ENCODE peak calls at places on chromosomes 12 and 14, in five cellular contexts. One of them, this sample, is unnamed.

GRCh38 chr12:103249614-103250013 is 246.2 kb downstream of the C12orf42 start:
- DNase-seq in right cardiac atrium: no peak
- DNase-seq in neural progenitor cell: no peak
- DNase-seq in GM23248: no peak
- DNase-seq in mesenchymal stem cell: no peak
- DNase-seq in this sample: no peak

GRCh38 chr12:53053223-53054111 is 3.6 kb downstream of the TNS2 start:
- DNase-seq in right cardiac atrium: peak
- DNase-seq in neural progenitor cell: peak
- DNase-seq in GM23248: peak
- DNase-seq in mesenchymal stem cell: peak
- DNase-seq in this sample: peak

GRCh38 chr14:74551431-74551830 is 57.9 kb downstream of the ISCA2 start:
- DNase-seq in right cardiac atrium: no peak
- DNase-seq in neural progenitor cell: peak
- DNase-seq in GM23248: no peak
- DNase-seq in mesenchymal stem cell: no peak
- DNase-seq in this sample: no peak

GRCh38 chr12:67525500-67525884 is 123.1 kb upstream of the DYRK2 start:
- DNase-seq in right cardiac atrium: no peak
- DNase-seq in neural progenitor cell: peak
- DNase-seq in GM23248: no peak
- DNase-seq in mesenchymal stem cell: no peak
- DNase-seq in this sample: no peak

GRCh38 chr14:106372870-106373657 is 846.7 kb downstream of the TMEM121 start:
- DNase-seq in right cardiac atrium: peak
- DNase-seq in neural progenitor cell: no peak
- DNase-seq in GM23248: peak
- DNase-seq in mesenchymal stem cell: no peak
- DNase-seq in this sample: no peak

GRCh38 chr12:65838330-65838976 is 14.2 kb downstream of the HMGA2 start:
- DNase-seq in right cardiac atrium: no peak
- DNase-seq in neural progenitor cell: no peak
- DNase-seq in GM23248: no peak
- DNase-seq in mesenchymal stem cell: no peak
- DNase-seq in this sample: no peak

GRCh38 chr12:110312581-110313360 is 31.7 kb downstream of the ATP2A2 start:
- DNase-seq in right cardiac atrium: no peak
- DNase-seq in neural progenitor cell: no peak
- DNase-seq in GM23248: peak
- DNase-seq in mesenchymal stem cell: peak
- DNase-seq in this sample: peak

GRCh38 chr12:103166949-103167348 is 209.5 kb downstream of the ASCL1 start:
- DNase-seq in right cardiac atrium: no peak
- DNase-seq in neural progenitor cell: no peak
- DNase-seq in GM23248: no peak
- DNase-seq in mesenchymal stem cell: no peak
- DNase-seq in this sample: no peak

GRCh38 chr14:105187935-105188524 is 6.9 kb upstream of the NUDT14 start:
- DNase-seq in right cardiac atrium: no peak
- DNase-seq in neural progenitor cell: no peak
- DNase-seq in GM23248: no peak
- DNase-seq in mesenchymal stem cell: no peak
- DNase-seq in this sample: no peak

GRCh38 chr12:40170593-40170992 is 54.2 kb upstream of the LRRK2 start:
- DNase-seq in right cardiac atrium: no peak
- DNase-seq in neural progenitor cell: no peak
- DNase-seq in GM23248: no peak
- DNase-seq in mesenchymal stem cell: no peak
- DNase-seq in this sample: no peak

GRCh38 chr14:44910826-44911225 is 50.9 kb downstream of the KLHL28 start:
- DNase-seq in right cardiac atrium: no peak
- DNase-seq in neural progenitor cell: no peak
- DNase-seq in GM23248: no peak
- DNase-seq in mesenchymal stem cell: no peak
- DNase-seq in this sample: no peak

GRCh38 chr14:92973265-92973797 is 50.4 kb downstream of the CHGA start:
- DNase-seq in right cardiac atrium: peak
- DNase-seq in neural progenitor cell: peak
- DNase-seq in GM23248: peak
- DNase-seq in mesenchymal stem cell: no peak
- DNase-seq in this sample: peak

GRCh38 chr14:34201909-34202622 is 251.2 kb upstream of the EGLN3 start:
- DNase-seq in right cardiac atrium: no peak
- DNase-seq in neural progenitor cell: no peak
- DNase-seq in GM23248: peak
- DNase-seq in mesenchymal stem cell: no peak
- DNase-seq in this sample: no peak

GRCh38 chr14:93954900-93955891 is 21.2 kb downstream of the ASB2 start:
- DNase-seq in right cardiac atrium: no peak
- DNase-seq in neural progenitor cell: no peak
- DNase-seq in GM23248: no peak
- DNase-seq in mesenchymal stem cell: no peak
- DNase-seq in this sample: no peak

GRCh38 chr12:33588082-33588712 is 148.6 kb upstream of the SYT10 start:
- DNase-seq in right cardiac atrium: no peak
- DNase-seq in neural progenitor cell: peak
- DNase-seq in GM23248: peak
- DNase-seq in mesenchymal stem cell: peak
- DNase-seq in this sample: peak

GRCh38 chr12:131131808-131132117 is 178.1 kb downstream of the ADGRD1 start:
- DNase-seq in right cardiac atrium: no peak
- DNase-seq in neural progenitor cell: no peak
- DNase-seq in GM23248: no peak
- DNase-seq in mesenchymal stem cell: no peak
- DNase-seq in this sample: no peak

GRCh38 chr12:38556647-38557046 is 240.1 kb downstream of the ALG10B start:
- DNase-seq in right cardiac atrium: no peak
- DNase-seq in neural progenitor cell: no peak
- DNase-seq in GM23248: no peak
- DNase-seq in mesenchymal stem cell: no peak
- DNase-seq in this sample: no peak

GRCh38 chr12:102372112-102372511 is 108.3 kb downstream of the IGF1 start:
- DNase-seq in right cardiac atrium: no peak
- DNase-seq in neural progenitor cell: no peak
- DNase-seq in GM23248: no peak
- DNase-seq in mesenchymal stem cell: no peak
- DNase-seq in this sample: no peak

GRCh38 chr12:90682398-90682797 is 272.6 kb downstream of the CCER1 start:
- DNase-seq in right cardiac atrium: peak
- DNase-seq in neural progenitor cell: no peak
- DNase-seq in GM23248: peak
- DNase-seq in mesenchymal stem cell: no peak
- DNase-seq in this sample: peak

GRCh38 chr14:41623737-41624136 is 17.1 kb downstream of the LRFN5 start:
- DNase-seq in right cardiac atrium: no peak
- DNase-seq in neural progenitor cell: no peak
- DNase-seq in GM23248: no peak
- DNase-seq in mesenchymal stem cell: no peak
- DNase-seq in this sample: no peak

GRCh38 chr12:77294016-77294415 is 228.6 kb upstream of the E2F7 start:
- DNase-seq in right cardiac atrium: no peak
- DNase-seq in neural progenitor cell: no peak
- DNase-seq in GM23248: peak
- DNase-seq in mesenchymal stem cell: no peak
- DNase-seq in this sample: peak

DNA sequence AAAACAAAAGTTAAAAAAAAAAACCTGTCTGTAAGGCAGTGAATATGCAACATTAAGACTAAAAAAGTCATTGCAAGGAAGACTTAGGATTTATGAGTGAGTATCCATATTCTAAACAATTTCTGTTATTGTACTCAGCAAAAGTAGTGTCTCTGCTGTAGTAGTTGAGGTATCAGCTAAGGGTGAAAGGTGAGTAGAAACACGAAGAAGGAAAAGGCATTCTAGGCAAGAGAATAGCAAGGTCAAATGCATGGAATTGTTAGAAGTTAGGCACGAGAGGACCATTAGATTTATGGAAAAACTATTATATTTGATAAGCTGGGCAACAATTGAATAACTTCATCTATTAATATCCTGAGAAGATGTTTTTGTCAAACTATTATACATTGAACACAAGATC is 1.8 kb downstream of the EID3 start:
- DNase-seq in right cardiac atrium: no peak
- DNase-seq in neural progenitor cell: no peak
- DNase-seq in GM23248: no peak
- DNase-seq in mesenchymal stem cell: no peak
- DNase-seq in this sample: no peak
- H3K4me3 ChIP-seq in right cardiac atrium: no peak
- H3K4me3 ChIP-seq in neural progenitor cell: no peak
- H3K4me3 ChIP-seq in GM23248: peak
- H3K4me3 ChIP-seq in mesenchymal stem cell: peak
- H3K4me3 ChIP-seq in this sample: no peak

GRCh38 chr14:50871223-50871622 is 630 bp upstream of the ABHD12B start:
- DNase-seq in right cardiac atrium: no peak
- DNase-seq in neural progenitor cell: no peak
- DNase-seq in GM23248: no peak
- DNase-seq in mesenchymal stem cell: no peak
- DNase-seq in this sample: no peak

GRCh38 chr14:50875359-50876090 is 3.7 kb downstream of the ABHD12B start:
- DNase-seq in right cardiac atrium: no peak
- DNase-seq in neural progenitor cell: no peak
- DNase-seq in GM23248: peak
- DNase-seq in mesenchymal stem cell: no peak
- DNase-seq in this sample: peak

GRCh38 chr14:50871914-50872732 is at the start of gene ABHD12B:
- DNase-seq in right cardiac atrium: peak
- DNase-seq in neural progenitor cell: peak
- DNase-seq in GM23248: peak
- DNase-seq in mesenchymal stem cell: peak
- DNase-seq in this sample: peak

DNA sequence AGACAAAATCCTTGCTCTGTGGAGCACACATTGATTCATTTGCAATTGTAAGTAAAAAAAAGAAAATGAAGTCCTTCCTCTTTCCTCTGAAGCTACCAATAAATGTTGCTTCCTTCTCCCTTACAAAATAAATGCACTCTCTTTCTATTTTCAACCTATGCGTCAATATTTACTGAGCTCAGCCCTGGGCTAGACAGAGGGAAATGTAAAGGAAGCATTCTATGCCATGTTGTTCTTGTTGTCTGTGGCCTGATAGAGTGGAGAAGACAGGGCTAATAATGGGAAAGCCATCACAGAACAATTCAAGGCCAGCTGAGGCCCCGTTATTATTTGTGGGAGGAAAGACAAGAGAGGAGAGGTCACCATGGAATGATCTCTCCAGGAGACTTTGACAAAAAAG is 3.0 kb downstream of the ABHD12B start:
- DNase-seq in right cardiac atrium: no peak
- DNase-seq in neural progenitor cell: no peak
- DNase-seq in GM23248: no peak
- DNase-seq in mesenchymal stem cell: no peak
- DNase-seq in this sample: no peak
- H3K4me3 ChIP-seq in right cardiac atrium: no peak
- H3K4me3 ChIP-seq in neural progenitor cell: no peak
- H3K4me3 ChIP-seq in GM23248: no peak
- H3K4me3 ChIP-seq in mesenchymal stem cell: no peak
- H3K4me3 ChIP-seq in this sample: no peak

DNA sequence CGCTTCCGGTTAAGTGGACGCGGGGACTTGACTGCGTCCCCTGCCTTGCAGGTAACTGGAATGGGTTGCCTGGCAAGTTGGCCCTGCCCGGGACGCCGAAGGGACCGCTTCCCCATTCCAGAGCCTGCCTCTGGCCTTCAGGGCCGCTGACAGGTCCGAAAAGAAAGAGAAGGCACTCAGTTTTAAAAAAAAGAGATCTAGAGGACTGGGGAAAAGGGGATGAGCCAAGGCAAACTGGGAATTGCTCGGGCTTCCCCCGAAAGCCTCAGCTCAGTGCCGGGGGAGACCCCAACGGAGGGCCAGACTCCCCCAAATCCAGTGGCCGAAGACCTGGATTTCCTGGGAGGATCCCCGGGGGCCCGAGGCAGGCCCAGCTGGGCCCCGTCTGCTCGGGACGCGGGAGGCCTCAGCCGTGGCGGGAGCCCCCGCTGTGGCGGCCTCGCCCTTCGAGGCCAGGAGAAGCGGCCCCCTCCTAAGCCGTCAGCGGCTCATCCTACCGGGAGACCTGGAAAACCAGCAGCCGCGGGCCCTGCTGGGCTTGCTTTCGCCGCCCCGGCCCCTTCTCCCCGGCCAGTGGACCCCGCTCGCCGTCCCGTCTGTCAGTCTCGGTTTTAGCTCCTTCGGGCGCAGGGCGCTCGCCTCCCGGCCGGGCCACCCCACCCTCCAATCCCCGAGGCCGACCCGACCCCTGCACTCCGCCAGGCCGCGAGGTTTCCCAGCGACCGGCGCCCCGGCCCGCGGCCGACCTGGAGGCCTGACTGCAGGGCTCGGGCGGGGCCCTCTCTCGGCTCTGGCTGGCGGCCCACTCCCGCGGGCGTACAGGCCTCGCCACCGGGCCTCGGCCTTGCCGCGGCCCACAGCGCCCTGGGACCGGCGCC is 12.5 kb downstream of the OTX2 start:
- DNase-seq in right cardiac atrium: no peak
- DNase-seq in neural progenitor cell: peak
- DNase-seq in GM23248: peak
- DNase-seq in mesenchymal stem cell: no peak
- DNase-seq in this sample: no peak
- H3K4me3 ChIP-seq in right cardiac atrium: peak
- H3K4me3 ChIP-seq in neural progenitor cell: peak
- H3K4me3 ChIP-seq in GM23248: peak
- H3K4me3 ChIP-seq in mesenchymal stem cell: peak
- H3K4me3 ChIP-seq in this sample: no peak

GRCh38 chr12:7966558-7966957 is 30.6 kb upstream of the SLC2A3 start:
- DNase-seq in right cardiac atrium: no peak
- DNase-seq in neural progenitor cell: no peak
- DNase-seq in GM23248: peak
- DNase-seq in mesenchymal stem cell: no peak
- DNase-seq in this sample: peak

GRCh38 chr12:7959278-7960063 is 23.5 kb upstream of the SLC2A3 start:
- DNase-seq in right cardiac atrium: no peak
- DNase-seq in neural progenitor cell: peak
- DNase-seq in GM23248: peak
- DNase-seq in mesenchymal stem cell: peak
- DNase-seq in this sample: peak

DNA sequence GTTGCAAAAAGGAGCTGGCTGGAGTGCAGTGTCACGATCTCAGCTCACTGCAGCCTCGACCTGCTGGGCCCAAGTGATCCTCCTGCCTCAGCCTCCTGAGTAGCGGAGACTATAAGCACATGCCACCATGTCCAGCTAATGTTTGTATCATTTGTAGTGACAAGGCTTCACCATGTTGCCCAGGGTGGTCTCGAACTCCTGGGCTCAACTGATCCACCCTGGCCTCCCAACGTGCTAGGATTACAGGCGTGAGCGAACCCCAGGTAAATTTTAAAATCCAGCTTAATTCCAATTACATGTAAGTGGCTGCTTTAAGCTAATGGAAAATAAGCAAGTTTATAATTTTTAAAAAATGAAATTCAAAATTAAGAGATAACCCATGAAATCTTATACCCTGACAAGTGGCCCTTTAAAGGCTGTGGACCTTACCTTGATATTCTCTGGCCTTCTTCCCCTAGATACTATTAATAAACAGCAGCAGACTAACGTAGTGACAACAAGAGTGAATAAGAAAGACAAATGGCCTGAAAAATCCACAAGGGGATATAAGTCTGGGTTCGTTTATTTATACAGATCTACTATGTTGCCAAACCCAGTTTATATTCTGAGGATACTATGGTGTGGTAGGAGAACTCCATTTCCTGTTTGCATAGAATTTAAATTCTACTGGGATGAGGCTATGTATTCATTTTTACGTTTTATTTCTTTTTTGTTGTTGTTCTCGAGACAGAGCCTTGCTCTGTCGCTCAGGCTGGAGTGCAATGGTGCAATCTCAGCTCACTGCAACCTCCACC is 25.6 kb upstream of the SLC2A3 start:
- DNase-seq in right cardiac atrium: no peak
- DNase-seq in neural progenitor cell: no peak
- DNase-seq in GM23248: no peak
- DNase-seq in mesenchymal stem cell: peak
- DNase-seq in this sample: no peak
- H3K4me3 ChIP-seq in right cardiac atrium: peak
- H3K4me3 ChIP-seq in neural progenitor cell: peak
- H3K4me3 ChIP-seq in GM23248: peak
- H3K4me3 ChIP-seq in mesenchymal stem cell: peak
- H3K4me3 ChIP-seq in this sample: peak

This sample was measured in choroid plexus epithelial cell.